ENCODE peak calls at places on chromosomes 3 and 15, in eight cellular contexts. D, V, U, M, E, F, G and Z are unnamed samples.
A peak's percentile ranks its signal among the peaks of the same experiment; 100 is the strongest.

GRCh38 chr15:39247574-39247973 is 333.3 kb upstream of the THBS1 start:
- DNase-seq in M (no peak), V (no peak), D (no peak), F (no peak), E (no peak), U (no peak), G (no peak), Z (no peak)

GRCh38 chr3:194930439-194931204 is 244.9 kb downstream of the FAM43A start:
- DNase-seq in D (no peak), G (no peak), V (peak; percentile 41), U (no peak), E (peak; percentile 17), F (no peak), M (peak; percentile 13), Z (no peak)

GRCh38 chr3:111989061-111989678 is 9.6 kb upstream of the TAGLN3 start:
- DNase-seq in E (peak; percentile 74), M (peak; percentile 68), G (no peak), F (no peak), U (no peak), D (no peak), V (peak; percentile 55), Z (no peak)

GRCh38 chr15:25859838-25860645 is 3.1 kb downstream of the ATP10A start:
- DNase-seq in G (no peak), E (no peak), D (no peak), M (no peak), V (no peak), U (no peak), F (no peak), Z (no peak)

GRCh38 chr15:33392453-33392852 is 81.7 kb downstream of the RYR3 start:
- DNase-seq in U (no peak), G (no peak), D (no peak), F (no peak), V (no peak), E (peak; percentile 56), M (no peak), Z (no peak)

GRCh38 chr3:149473991-149474819 is at the start of gene TM4SF4:
- DNase-seq in V (no peak), G (no peak), M (no peak), E (no peak), U (no peak), F (no peak), D (no peak), Z (no peak)

GRCh38 chr3:132033471-132033870 is 1.3 kb downstream of the CPNE4 start:
- DNase-seq in E (peak; percentile 33), M (no peak), G (no peak), U (no peak), F (no peak), D (no peak), V (no peak), Z (no peak)

GRCh38 chr3:172391592-172392302 is 56.5 kb downstream of the GHSR start:
- DNase-seq in E (no peak), U (no peak), M (no peak), V (peak; percentile 27), F (no peak), G (no peak), D (no peak), Z (no peak)

GRCh38 chr3:64983583-64984359 is 296.0 kb upstream of the ADAMTS9 start:
- DNase-seq in U (no peak), F (no peak), E (no peak), G (no peak), D (no peak), V (no peak), M (no peak), Z (no peak)

GRCh38 chr3:52433328-52434060 is 11.4 kb downstream of the SEMA3G start:
- DNase-seq in D (peak; percentile 23), V (no peak), E (no peak), M (no peak), G (peak; percentile 53), U (no peak), F (no peak), Z (no peak)

GRCh38 chr3:133890972-133891644 is 4.6 kb downstream of the RAB6B start:
- DNase-seq in D (no peak), V (no peak), E (no peak), G (no peak), M (no peak), F (no peak), U (no peak), Z (no peak)

GRCh38 chr3:159711560-159712333 is 276.9 kb upstream of the IL12A start:
- DNase-seq in M (no peak), D (no peak), V (peak; percentile 65), E (no peak), F (no peak), U (no peak), G (no peak), Z (no peak)

GRCh38 chr3:190326930-190327329 is 4.7 kb upstream of the CLDN1 start:
- DNase-seq in F (no peak), G (no peak), M (no peak), V (no peak), U (no peak), E (no peak), D (no peak), Z (no peak)

GRCh38 chr3:45966371-45966780 is 23.1 kb downstream of the CXCR6 start:
- DNase-seq in F (no peak), M (no peak), G (no peak), E (peak; percentile 7), D (no peak), U (no peak), V (no peak), Z (no peak)

GRCh38 chr15:57667171-57667924 is 39.2 kb upstream of the POLR2M start:
- DNase-seq in E (peak; percentile 38), F (no peak), M (no peak), U (no peak), D (no peak), G (no peak), V (peak; percentile 50), Z (no peak)

GRCh38 chr3:89360155-89360554 is 252.7 kb downstream of the EPHA3 start:
- DNase-seq in V (peak; percentile 23), U (no peak), D (no peak), E (no peak), F (no peak), G (no peak), M (no peak), Z (peak; percentile 46)

GRCh38 chr3:15903776-15904720 is 106.3 kb upstream of the ANKRD28 start:
- DNase-seq in D (no peak), E (no peak), V (peak; percentile 59), M (no peak), U (no peak), G (no peak), F (no peak), Z (no peak)

GRCh38 chr3:36443042-36443686 is 62.9 kb downstream of the STAC start:
- DNase-seq in G (no peak), V (no peak), E (no peak), U (no peak), M (no peak), D (no peak), F (no peak), Z (no peak)

GRCh38 chr15:96359772-96360498 is 29.4 kb downstream of the NR2F2 start:
- DNase-seq in U (no peak), V (no peak), D (peak; percentile 63), M (no peak), F (no peak), E (peak; percentile 69), G (peak; percentile 79), Z (no peak)

GRCh38 chr3:55481067-55481917 is 5.8 kb downstream of the WNT5A start:
- DNase-seq in V (no peak), M (no peak), E (peak; percentile 48), D (peak; percentile 73), G (no peak), F (no peak), U (peak; percentile 51), Z (no peak)

GRCh38 chr3:47588587-47588986 is 9.9 kb upstream of the CSPG5 start:
- DNase-seq in G (no peak), M (no peak), U (no peak), E (peak; percentile 36), V (no peak), D (no peak), F (no peak), Z (no peak)

DNA sequence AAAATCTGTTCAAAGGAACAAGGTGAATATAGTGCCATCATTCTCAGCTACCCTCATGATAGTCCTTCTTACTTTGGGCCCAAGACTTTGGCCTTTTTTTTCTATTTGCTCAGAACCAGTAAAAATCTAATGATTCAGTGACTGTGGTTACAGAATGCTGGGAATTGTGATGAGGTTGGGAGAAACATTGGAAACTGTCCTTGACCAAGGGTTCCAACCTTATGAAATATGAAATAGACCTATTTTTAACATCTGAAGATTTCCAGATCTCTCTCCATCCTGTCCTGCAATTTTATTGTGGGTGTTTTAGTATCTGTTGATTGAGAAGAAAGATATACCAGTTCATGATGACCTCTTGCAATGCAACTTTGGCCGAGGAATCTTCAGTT is 34.9 kb downstream of the TMEM45A start:
- DNase-seq in V (no peak), F (no peak), M (no peak), G (no peak), U (no peak), D (no peak), E (no peak), Z (no peak)
- H3K27ac ChIP-seq in V (no peak overlapping the region), F (no peak overlapping the region), M (no peak overlapping the region), G (peak overlapping the region; percentile 94), U (no peak overlapping the region), D (no peak overlapping the region), E (no peak overlapping the region), Z (no peak overlapping the region)

GRCh38 chr3:102206506-102207145 is 228.2 kb upstream of the ZPLD1 start:
- DNase-seq in V (peak; percentile 64), E (peak; percentile 24), M (no peak), D (peak; percentile 78), U (peak; percentile 78), G (no peak), F (peak; percentile 68), Z (no peak)
- H3K27ac ChIP-seq in V (no peak overlapping the region), E (no peak overlapping the region), M (no peak overlapping the region), D (peak overlapping the region; percentile 26), U (no peak overlapping the region), G (peak overlapping the region; percentile 63), F (peak overlapping the region; percentile 22), Z (peak overlapping the region; percentile 59)

DNA sequence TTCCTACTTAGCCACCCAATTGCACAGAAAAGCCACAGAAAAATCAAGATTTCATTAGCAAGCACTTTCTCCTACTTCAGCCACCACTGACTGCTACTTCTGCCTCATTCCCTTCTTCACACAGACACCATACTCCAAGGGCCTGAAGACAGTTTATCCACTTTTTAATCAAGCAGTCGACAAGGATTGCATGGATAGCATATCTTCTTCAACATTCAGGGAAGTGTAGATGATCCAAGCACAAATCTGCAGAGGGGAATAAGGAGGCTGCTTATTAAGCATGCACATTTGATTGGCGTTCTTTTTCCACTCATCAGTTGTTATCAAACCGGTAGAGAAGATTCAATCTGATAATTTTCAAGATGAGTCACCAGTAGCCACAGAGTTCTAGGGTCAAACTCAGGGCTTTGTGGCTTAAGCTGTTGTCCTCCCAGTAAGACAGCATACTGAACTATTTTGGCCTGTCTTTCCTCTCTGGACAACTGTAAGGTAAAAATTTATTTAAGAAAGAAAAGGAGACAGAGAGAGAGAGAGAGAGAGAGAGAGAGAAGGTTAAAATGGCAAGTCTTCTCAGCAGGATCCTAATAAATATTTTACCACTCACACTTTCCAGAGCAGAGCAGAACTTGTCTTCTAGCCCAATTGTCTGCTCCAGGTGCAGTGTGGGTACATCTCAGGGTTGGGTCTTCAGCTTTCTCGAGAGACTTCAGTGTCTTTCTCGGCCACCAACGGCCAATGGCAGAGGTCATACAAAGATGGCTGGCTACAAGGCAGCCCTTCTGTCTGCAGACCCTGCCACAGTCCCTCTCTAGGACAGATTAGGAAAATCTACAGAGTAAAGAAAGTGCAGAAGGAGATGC is 80.6 kb upstream of the BHLHE40 start:
- DNase-seq in F (no peak), M (no peak), U (no peak), G (no peak), E (no peak), V (peak; percentile 38), D (no peak), Z (no peak)
- H3K27ac ChIP-seq in F (peak overlapping the region; percentile 35), M (no peak overlapping the region), U (no peak overlapping the region), G (peak overlapping the region; percentile 61), E (no peak overlapping the region), V (no peak overlapping the region), D (peak overlapping the region; percentile 27), Z (no peak overlapping the region)

GRCh38 chr3:85255954-85256353 is 297.2 kb downstream of the CADM2 start:
- DNase-seq in G (no peak), V (no peak), U (no peak), E (peak; percentile 11), D (no peak), M (no peak), F (no peak), Z (no peak)
- H3K27ac ChIP-seq in G (no peak overlapping the region), V (no peak overlapping the region), U (no peak overlapping the region), E (no peak overlapping the region), D (no peak overlapping the region), M (no peak overlapping the region), F (no peak overlapping the region), Z (no peak overlapping the region)